ENCODE peak calls at places on chromosomes 5 and 9, in eight cellular contexts. X, I, F, B, D, T, O and G are unnamed samples.
A peak's percentile ranks its signal among the peaks of the same experiment; 100 is the strongest.

GRCh38 chr5:22889714-22890113 is 36.6 kb upstream of the CDH12 start:
- DNase-seq in X (no peak), I (no peak), F (no peak), B (no peak), D (no peak), T (no peak), O (no peak), G (no peak)

GRCh38 chr9:133371261-133371711 is 4.6 kb downstream of the SURF4 start:
- DNase-seq in X (peak; percentile 31), I (no peak), F (no peak), B (no peak), D (no peak), T (peak; percentile 37), O (no peak), G (no peak)

GRCh38 chr9:92140074-92140753 is 25.0 kb upstream of the SPTLC1 start:
- DNase-seq in X (no peak), I (no peak), F (peak; percentile 94), B (no peak), D (peak; percentile 57), T (peak; percentile 9), O (peak; percentile 83), G (peak; percentile 73)

GRCh38 chr9:33029106-33029788 is 4.2 kb downstream of the DNAJA1 start:
- DNase-seq in X (peak; percentile 32), I (no peak), F (no peak), B (peak; percentile 82), D (no peak), T (no peak), O (no peak), G (no peak)

GRCh38 chr9:124658165-124659017 is 112.7 kb downstream of the NR6A1 start:
- DNase-seq in X (peak; percentile 98), I (peak; percentile 77), F (peak; percentile 83), B (peak; percentile 88), D (peak; percentile 84), T (peak; percentile 85), O (peak; percentile 81), G (peak; percentile 80)

GRCh38 chr9:128385493-128386205 is 14.5 kb downstream of the URM1 start:
- DNase-seq in X (no peak), I (no peak), F (no peak), B (no peak), D (no peak), T (no peak), O (no peak), G (no peak)

GRCh38 chr5:14171621-14172020 is 28.5 kb downstream of the TRIO start:
- DNase-seq in X (peak; percentile 68), I (no peak), F (no peak), B (no peak), D (no peak), T (no peak), O (no peak), G (no peak)

GRCh38 chr9:123725389-123725788 is 204.5 kb downstream of the DENND1A start:
- DNase-seq in X (peak; percentile 17), I (no peak), F (peak; percentile 37), B (peak; percentile 16), D (no peak), T (peak; percentile 40), O (no peak), G (peak; percentile 41)

GRCh38 chr9:127905788-127906191 is 6.4 kb upstream of the ST6GALNAC6 start:
- DNase-seq in X (no peak), I (no peak), F (no peak), B (no peak), D (no peak), T (no peak), O (no peak), G (peak; percentile 70)

GRCh38 chr5:65882278-65882677 is 44.1 kb upstream of the ERBIN start:
- DNase-seq in X (no peak), I (no peak), F (no peak), B (no peak), D (no peak), T (no peak), O (no peak), G (no peak)

GRCh38 chr9:91361294-91362201 is at the start of gene AUH:
- DNase-seq in X (peak; percentile 33), I (peak; percentile 84), F (peak; percentile 87), B (peak; percentile 44), D (peak; percentile 75), T (peak; percentile 82), O (peak; percentile 86), G (peak; percentile 86)

GRCh38 chr5:152285764-152286163 is 119.3 kb downstream of the NMUR2 start:
- DNase-seq in X (no peak), I (no peak), F (no peak), B (no peak), D (no peak), T (no peak), O (no peak), G (no peak)

GRCh38 chr9:17962747-17963146 is 383.9 kb downstream of the SH3GL2 start:
- DNase-seq in X (no peak), I (no peak), F (no peak), B (no peak), D (no peak), T (no peak), O (no peak), G (no peak)

GRCh38 chr9:96859461-96860198 is 5.3 kb upstream of the ZNF782 start:
- DNase-seq in X (peak; percentile 67), I (no peak), F (no peak), B (no peak), D (no peak), T (peak; percentile 19), O (no peak), G (no peak)

GRCh38 chr5:128693779-128694178 is 155.7 kb upstream of the FBN2 start:
- DNase-seq in X (no peak), I (no peak), F (no peak), B (no peak), D (no peak), T (no peak), O (no peak), G (no peak)